ENCODE peak calls at places on chromosomes 6 and 20, in four cellular contexts. L is neuronal stem cell, V is H1, S is H9. F is an unnamed sample.

GRCh38 chr6:43744490-43744889 is 25.5 kb upstream of the VEGFA start:
- DNase-seq in L (no peak), S (peak; percentile 25), V (no peak), F (no peak)

GRCh38 chr20:61601853-61602252 is 349.8 kb downstream of the CDH4 start:
- DNase-seq in V (no peak), S (no peak), L (no peak), F (no peak)

GRCh38 chr20:9052136-9052535 is 16.8 kb upstream of the PLCB4 start:
- DNase-seq in V (no peak), L (no peak), S (no peak), F (no peak)

GRCh38 chr6:116595247-116595646 is 21.0 kb upstream of the RSPH4A start:
- DNase-seq in L (no peak), V (no peak), S (no peak), F (no peak)

GRCh38 chr6:73955800-73956199 is 259.8 kb downstream of the CD109 start:
- DNase-seq in L (no peak), S (no peak), V (no peak), F (no peak)

GRCh38 chr20:34322267-34323105 is 19.3 kb upstream of the AHCY start:
- DNase-seq in S (no peak), V (no peak), L (no peak), F (no peak)

GRCh38 chr6:38131527-38131965 is 312.0 kb downstream of the ZFAND3 start:
- DNase-seq in V (no peak), S (no peak), L (no peak), F (peak; percentile 99)

GRCh38 chr20:47780990-47781389 is 4.3 kb downstream of the SULF2 start:
- DNase-seq in L (no peak), S (no peak), V (no peak), F (no peak)

GRCh38 chr6:12009904-12010634 is 2.0 kb upstream of the HIVEP1 start:
- DNase-seq in L (no peak), V (no peak), S (no peak), F (peak; percentile 59)

GRCh38 chr6:42131531-42131930 is 10.9 kb downstream of the C6orf132 start:
- DNase-seq in S (no peak), V (no peak), L (no peak), F (peak; percentile 89)

GRCh38 chr6:6221829-6222535 is 98.5 kb downstream of the F13A1 start:
- DNase-seq in L (no peak), S (peak; percentile 58), V (no peak), F (no peak)

GRCh38 chr6:160393966-160394653 is 45.9 kb downstream of the SLC22A3 start:
- DNase-seq in V (no peak), S (peak; percentile 44), L (no peak), F (no peak)

GRCh38 chr6:89032599-89032998 is 48.0 kb upstream of the PNRC1 start:
- DNase-seq in V (no peak), S (no peak), L (no peak), F (no peak)

GRCh38 chr20:43724383-43724782 is 2.4 kb downstream of the GTSF1L start:
- DNase-seq in V (no peak), S (no peak), L (no peak), F (no peak)

GRCh38 chr6:33316603-33317417 is 734 bp downstream of the ZBTB22 start:
- DNase-seq in V (no peak), L (no peak), S (peak; percentile 44), F (no peak)

GRCh38 chr6:11609324-11610071 is 71.9 kb downstream of the TMEM170B start:
- DNase-seq in L (no peak), S (no peak), V (peak; percentile 29), F (peak; percentile 85)

GRCh38 chr20:43940518-43941225 is 26.0 kb downstream of the TOX2 start:
- DNase-seq in L (no peak), V (no peak), S (no peak), F (no peak)

GRCh38 chr20:53077373-53078205 is 105.4 kb downstream of the TSHZ2 start:
- DNase-seq in V (no peak), S (no peak), L (no peak), F (no peak)

GRCh38 chr6:106974337-106974998 is at the start of gene CD24:
- DNase-seq in L (peak; percentile 70), S (peak; percentile 76), V (no peak), F (no peak)

GRCh38 chr6:80338201-80338836 is 231.8 kb downstream of the BCKDHB start:
- DNase-seq in S (peak; percentile 84), L (peak; percentile 77), V (peak; percentile 64), F (peak; percentile 54)

GRCh38 chr6:98463038-98463437 is 371.3 kb upstream of the POU3F2 start:
- DNase-seq in S (no peak), V (no peak), L (no peak), F (no peak)

GRCh38 chr6:161949531-161949930 is 675.7 kb upstream of the AGPAT4 start:
- DNase-seq in V (no peak), S (no peak), L (no peak), F (no peak)

GRCh38 chr6:29734046-29735018 is 11.1 kb downstream of the HLA-F start:
- DNase-seq in S (no peak), V (no peak), L (no peak), F (no peak)

GRCh38 chr20:57043091-57043490 is 223.3 kb downstream of the BMP7 start:
- DNase-seq in S (no peak), V (no peak), L (no peak), F (no peak)

GRCh38 chr6:132598473-132598872 is 8.9 kb upstream of the TAAR5 start:
- DNase-seq in S (peak; percentile 61), V (no peak), L (no peak), F (no peak)

GRCh38 chr6:169997187-169997929 is 245.9 kb downstream of the ERMARD start:
- DNase-seq in V (no peak), S (peak; percentile 10), L (no peak), F (no peak)

GRCh38 chr20:64051532-64052325 is 2.3 kb upstream of the SOX18 start:
- DNase-seq in L (no peak), S (no peak), V (no peak), F (no peak)

GRCh38 chr6:161142957-161143296 is 130.9 kb downstream of the AGPAT4 start:
- DNase-seq in L (no peak), V (no peak), S (no peak), F (no peak)

GRCh38 chr6:157278171-157278570 is 45.1 kb downstream of the TMEM242 start:
- DNase-seq in L (no peak), S (no peak), V (no peak), F (no peak)

GRCh38 chr6:164188861-164189260 is 774.3 kb downstream of the QKI start:
- DNase-seq in L (no peak), V (no peak), S (no peak), F (no peak)

GRCh38 chr6:107069631-107070548 is 41.9 kb downstream of the MTRES1 start:
- DNase-seq in L (no peak), S (no peak), V (no peak), F (no peak)

DNA sequence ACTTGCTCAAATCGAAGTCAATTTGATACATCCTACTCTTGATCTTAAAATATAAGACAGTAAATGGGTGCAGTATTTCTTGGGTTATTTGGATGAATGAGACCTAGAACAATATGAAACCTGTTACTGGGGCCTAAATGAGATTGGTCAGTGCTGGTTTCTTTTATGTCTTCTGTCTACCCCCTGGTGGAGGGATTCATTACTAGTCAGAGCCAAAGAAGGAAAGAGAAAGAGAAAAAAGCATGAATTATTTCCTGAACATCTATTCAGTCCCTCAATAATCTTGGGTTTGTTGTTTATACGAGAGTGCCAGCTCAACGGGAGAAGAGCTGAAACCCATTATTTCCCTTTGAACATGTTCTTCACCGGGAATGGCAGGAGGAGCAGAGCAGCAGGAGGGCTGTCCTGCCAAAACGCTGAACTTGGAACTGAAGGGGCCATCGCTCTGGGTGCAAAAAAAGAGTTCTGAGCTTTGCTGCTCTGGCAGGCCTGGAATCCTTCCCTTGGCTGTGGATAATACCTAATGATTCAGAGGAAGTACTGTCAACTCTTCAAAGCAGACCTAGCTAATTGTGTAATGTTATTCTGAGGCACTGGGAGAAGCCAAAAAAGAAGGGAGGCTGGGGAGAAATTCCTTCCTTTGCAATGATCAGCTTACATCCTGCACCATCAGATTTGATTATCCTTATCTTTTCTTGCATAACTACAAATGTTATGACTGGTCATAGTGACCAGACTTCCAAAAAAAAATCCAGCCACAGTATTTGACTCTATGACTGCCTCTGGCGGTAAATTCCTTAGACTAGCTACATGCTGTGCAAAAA is 72.0 kb downstream of the BLOC1S5 start:
- DNase-seq in S (no peak), V (no peak), L (no peak), F (peak; percentile 92)
- H2AFZ ChIP-seq in S (no peak overlapping the region), V (no peak overlapping the region), L (no peak overlapping the region), F (peak overlapping the region; percentile 87)

GRCh38 chr20:39047417-39047985 is 85.4 kb downstream of the DHX35 start:
- DNase-seq in L (no peak), S (no peak), V (no peak), F (no peak)

GRCh38 chr20:39048000-39048696 is 86.0 kb downstream of the DHX35 start:
- DNase-seq in L (peak; percentile 75), S (peak; percentile 81), V (peak; percentile 43), F (peak; percentile 75)

GRCh38 chr20:39050555-39050902 is 88.4 kb downstream of the DHX35 start:
- DNase-seq in S (no peak), L (no peak), V (no peak), F (no peak)

GRCh38 chr20:39049684-39050554 is 87.8 kb downstream of the DHX35 start:
- DNase-seq in V (peak; percentile 59), L (peak; percentile 78), S (peak; percentile 91), F (peak; percentile 51)

GRCh38 chr20:39049148-39049547 is 87.0 kb downstream of the DHX35 start:
- DNase-seq in L (no peak), S (no peak), V (no peak), F (no peak)
- H2AK5ac ChIP-seq in L (peak overlapping the region; percentile 3), S (no peak overlapping the region), V (no peak overlapping the region), F (no peak overlapping the region)

GRCh38 chr6:150142657-150143501 is at the start of gene PPP1R14C:
- DNase-seq in L (peak; percentile 58), S (peak; percentile 68), V (no peak), F (no peak)

GRCh38 chr6:150143521-150144293 is 863 bp downstream of the PPP1R14C start:
- DNase-seq in V (no peak), L (peak; percentile 29), S (no peak), F (no peak)

GRCh38 chr6:150140236-150140969 is 2.4 kb upstream of the PPP1R14C start:
- DNase-seq in L (no peak), S (no peak), V (no peak), F (no peak)

GRCh38 chr6:150144294-150144868 is 1.5 kb downstream of the PPP1R14C start:
- DNase-seq in S (no peak), V (no peak), L (no peak), F (no peak)

GRCh38 chr6:150142304-150142656 is 564 bp upstream of the PPP1R14C start:
- DNase-seq in L (no peak), S (no peak), V (no peak), F (no peak)
- H2AFZ ChIP-seq in L (peak overlapping the region; percentile 97), S (no peak overlapping the region), V (peak overlapping the region; percentile 73), F (peak overlapping the region; percentile 61)

GRCh38 chr20:58546756-58547526 is 31.7 kb upstream of the APCDD1L start:
- DNase-seq in L (no peak), S (peak; percentile 7), V (no peak), F (no peak)
- H2AK5ac ChIP-seq in L (no peak overlapping the region), S (no peak overlapping the region), V (no peak overlapping the region), F (peak overlapping the region; percentile 94)

DNA sequence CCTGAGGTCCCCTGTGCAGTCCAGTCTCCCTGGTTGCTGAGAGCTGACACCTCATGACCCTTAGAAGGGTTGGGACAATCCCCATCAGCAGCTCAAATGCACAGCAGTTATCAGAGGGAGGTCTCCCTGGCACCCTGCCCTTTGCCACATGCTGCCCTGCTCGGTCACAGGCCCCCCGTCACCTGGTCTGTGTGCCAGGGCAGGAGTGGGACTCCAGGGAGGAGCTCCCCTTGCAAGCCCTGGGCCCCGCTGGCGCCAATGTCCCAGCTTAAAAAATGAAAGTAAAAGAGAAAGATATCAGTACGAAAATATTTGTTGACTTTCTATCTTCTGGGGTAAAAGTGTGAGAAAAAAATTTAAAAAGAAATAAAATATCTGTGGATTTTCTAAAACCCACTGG is 68.1 kb upstream of the SLC22A16 start:
- DNase-seq in L (no peak), S (no peak), V (no peak), F (no peak)
- H2AFZ ChIP-seq in L (no peak overlapping the region), S (no peak overlapping the region), V (no peak overlapping the region), F (peak overlapping the region; percentile 24)

F was measured in IMR-90.